ENCODE peak calls at places on chromosomes 1 and 21, in six cellular contexts. X is kidney, V is K562, F is OCI-LY7, I is left ventricle myocardium inferior, K is tibial artery. T is an unnamed sample.

GRCh38 chr1:155858805-155859233 is 548 bp upstream of the SYT11 start:
- DNase-seq in X (no peak), V (no peak), F (no peak), I (peak; percentile 15), K (no peak), T (peak; percentile 47)

GRCh38 chr1:51100264-51100880 is 1.7 kb upstream of the C1orf185 start:
- DNase-seq in X (no peak), V (no peak), F (no peak), I (no peak), K (no peak), T (no peak)

GRCh38 chr21:26982767-26983166 is 15.9 kb upstream of the ADAMTS5 start:
- DNase-seq in X (no peak), V (no peak), F (no peak), I (no peak), K (no peak), T (peak; percentile 29)

GRCh38 chr1:118101445-118101844 is 83.6 kb downstream of the SPAG17 start:
- DNase-seq in X (no peak), V (no peak), F (no peak), I (no peak), K (no peak), T (no peak)

GRCh38 chr1:218439541-218440295 is 94.6 kb downstream of the TGFB2 start:
- DNase-seq in X (no peak), V (no peak), F (no peak), I (no peak), K (peak; percentile 69), T (no peak)

GRCh38 chr21:37145635-37146111 is 72.6 kb downstream of the TTC3 start:
- DNase-seq in X (no peak), V (no peak), F (no peak), I (no peak), K (no peak), T (no peak)

GRCh38 chr1:25672763-25673409 is 56.3 kb downstream of the MAN1C1 start:
- DNase-seq in X (no peak), V (no peak), F (no peak), I (no peak), K (no peak), T (no peak)

GRCh38 chr1:222073307-222073995 is 331.6 kb upstream of the DUSP10 start:
- DNase-seq in X (no peak), V (no peak), F (no peak), I (no peak), K (no peak), T (no peak)

GRCh38 chr1:174074757-174075156 is 52.6 kb upstream of the RC3H1 start:
- DNase-seq in X (no peak), V (no peak), F (peak; percentile 36), I (no peak), K (no peak), T (no peak)

GRCh38 chr1:32920833-32921232 is 19.6 kb upstream of the TMEM54 start:
- DNase-seq in X (no peak), V (no peak), F (no peak), I (peak; percentile 67), K (peak; percentile 74), T (no peak)

GRCh38 chr1:15055736-15056415 is 97.7 kb upstream of the TMEM51 start:
- DNase-seq in X (no peak), V (no peak), F (no peak), I (no peak), K (no peak), T (no peak)

GRCh38 chr1:15053091-15053657 is 100.4 kb upstream of the TMEM51 start:
- DNase-seq in X (no peak), V (no peak), F (no peak), I (no peak), K (no peak), T (no peak)

GRCh38 chr1:15048437-15048980 is 105.0 kb upstream of the TMEM51 start:
- DNase-seq in X (no peak), V (no peak), F (no peak), I (no peak), K (no peak), T (no peak)

GRCh38 chr1:15049067-15049466 is 104.5 kb upstream of the TMEM51 start:
- DNase-seq in X (no peak), V (no peak), F (no peak), I (no peak), K (no peak), T (no peak)

DNA sequence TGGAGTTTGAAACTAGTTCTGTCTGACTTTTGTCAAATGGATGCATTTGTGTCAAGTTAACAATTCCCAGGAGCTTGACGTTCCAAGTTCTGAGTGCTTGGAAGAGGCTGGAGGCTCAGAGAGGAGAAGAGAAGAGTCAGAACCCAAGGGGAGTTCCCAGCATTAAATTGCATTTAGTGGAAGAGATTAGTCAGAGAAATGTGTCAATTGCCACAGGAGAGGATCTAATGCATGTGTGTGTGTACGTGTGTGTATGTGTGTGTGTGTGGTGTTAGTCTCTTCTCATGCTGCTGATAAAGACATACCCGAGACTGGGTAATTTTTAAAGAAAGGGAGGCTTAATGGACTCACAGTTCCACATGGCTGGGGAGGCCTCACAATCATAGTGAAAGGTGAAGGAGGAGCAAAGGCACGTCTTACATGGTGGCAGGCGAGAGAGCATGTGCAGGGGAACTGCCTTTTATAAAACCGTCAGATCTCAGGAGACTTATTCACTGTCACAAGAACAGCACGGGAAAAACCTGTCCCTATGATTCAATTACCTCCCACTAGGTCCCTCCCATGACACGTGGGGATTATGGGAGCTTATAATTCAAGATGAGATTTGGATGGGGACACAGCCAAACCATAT is 101.5 kb upstream of the TMEM51 start:
- DNase-seq in X (no peak), V (no peak), F (no peak), I (no peak), K (no peak), T (no peak)
- H3K4me3 ChIP-seq in X (no peak overlapping the region), V (no peak overlapping the region), F (no peak overlapping the region), I (no peak overlapping the region), K (no peak overlapping the region), T (no peak overlapping the region)

GRCh38 chr1:8506995-8507615 is 189.2 kb downstream of the SLC45A1 start:
- DNase-seq in X (no peak), V (no peak), F (no peak), I (no peak), K (no peak), T (peak; percentile 34)
- H3K4me1 ChIP-seq in X (peaks cover 3% of the 10 kb centered on the region), V (no peaks in the 10 kb centered on the region), F (peaks cover 67% of the 10 kb centered on the region), I (peaks cover 41% of the 10 kb centered on the region), K (no peaks in the 10 kb centered on the region), T (peaks cover 20% of the 10 kb centered on the region)

DNA sequence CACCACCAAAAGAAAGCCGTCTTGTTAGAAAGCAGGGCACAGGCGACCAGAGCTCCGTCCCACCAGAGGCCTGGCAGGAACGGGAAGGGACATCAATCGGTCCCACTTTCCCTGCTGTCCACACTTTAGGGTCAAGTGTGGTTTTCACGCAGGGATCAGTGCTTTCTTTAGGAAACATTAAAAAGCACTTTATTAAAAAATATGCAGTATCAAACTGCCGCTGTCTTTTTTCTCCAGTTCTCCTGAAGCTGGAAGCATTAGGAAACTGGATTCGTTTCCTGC is 437 bp downstream of the IFNLR1 start:
- DNase-seq in X (no peak), V (no peak), F (no peak), I (no peak), K (no peak), T (no peak)
- H3K4me3 ChIP-seq in X (peak overlapping the region; percentile 55), V (no peak overlapping the region), F (peak overlapping the region; percentile 97), I (peak overlapping the region; percentile 72), K (peak overlapping the region; percentile 38), T (peak overlapping the region; percentile 39)

DNA sequence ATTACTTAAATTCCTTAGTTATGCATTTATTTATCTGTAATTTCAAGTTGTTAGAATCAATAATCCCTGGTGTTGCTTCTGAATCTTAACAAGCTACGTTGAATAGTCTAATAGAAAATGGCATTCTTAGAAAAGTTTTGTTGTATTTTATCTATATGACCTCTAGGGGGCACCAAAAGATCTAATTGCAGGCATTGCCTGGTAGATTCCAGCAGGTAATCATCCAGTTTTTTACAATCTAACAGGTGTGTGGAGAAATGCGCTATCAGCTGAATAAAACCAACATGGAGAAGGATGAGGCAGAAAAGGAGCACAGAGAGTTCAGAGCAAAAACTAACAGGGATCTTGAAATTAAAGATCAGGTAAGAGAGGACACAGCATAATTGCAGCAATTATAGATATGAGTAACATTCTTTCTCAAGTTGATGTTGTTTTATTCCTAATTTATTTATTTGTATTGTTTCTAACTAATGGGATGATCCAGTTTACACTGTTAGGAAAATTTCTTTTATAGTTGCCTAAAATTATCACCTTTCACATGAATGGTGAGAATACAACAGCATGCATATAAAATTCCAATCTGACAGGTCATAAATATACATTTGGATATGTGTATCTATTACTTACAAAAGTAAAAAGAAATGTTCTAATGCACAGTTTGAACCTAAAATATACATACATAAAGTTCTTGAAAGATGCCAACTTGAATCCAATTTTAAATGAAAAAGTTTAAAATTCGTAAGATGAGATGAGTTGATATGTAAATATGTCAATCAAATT is 88.3 kb downstream of the SDCCAG8 start:
- DNase-seq in X (no peak), V (peak; percentile 54), F (peak; percentile 63), I (no peak), K (no peak), T (no peak)
- H3K4me1 ChIP-seq in X (no peaks in the 10 kb centered on the region), V (no peaks in the 10 kb centered on the region), F (no peaks in the 10 kb centered on the region), I (no peaks in the 10 kb centered on the region), K (no peaks in the 10 kb centered on the region), T (no peaks in the 10 kb centered on the region)

DNA sequence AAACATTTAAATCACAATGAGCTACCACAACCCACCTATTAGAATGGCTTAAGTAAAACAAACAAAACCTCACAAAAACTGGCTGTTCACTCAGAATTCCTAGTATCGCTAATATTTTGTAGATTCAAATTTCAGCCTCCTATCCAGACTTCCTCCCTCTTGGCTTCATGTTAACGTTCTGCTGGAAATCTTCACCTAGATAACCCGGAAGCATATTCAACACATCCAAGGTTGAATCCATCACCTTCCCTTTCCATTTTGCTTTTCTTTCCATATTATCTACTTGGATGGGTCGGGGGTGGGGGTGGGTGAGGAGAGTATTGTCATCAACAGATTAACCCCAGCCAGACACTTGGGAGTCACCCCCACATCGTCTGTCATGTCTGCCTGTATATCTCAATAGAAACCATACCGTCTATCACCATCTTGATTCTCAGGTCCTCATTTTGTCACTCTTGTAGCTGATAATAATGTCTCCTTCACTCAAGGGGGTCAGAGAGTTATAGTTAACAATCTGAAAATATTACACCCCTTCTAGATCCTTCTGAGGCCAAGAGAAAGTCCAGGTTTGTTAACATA is 1.7 kb upstream of the DPH5 start:
- DNase-seq in X (no peak), V (no peak), F (no peak), I (no peak), K (no peak), T (no peak)
- H3K4me3 ChIP-seq in X (no peak overlapping the region), V (peak overlapping the region; percentile 69), F (peak overlapping the region; percentile 78), I (no peak overlapping the region), K (no peak overlapping the region), T (no peak overlapping the region)

T was measured in ovary.